ENCODE peak calls at places on chromosomes 2 and 18, in eight cellular contexts. R is stomach, U is adrenal gland, K is ascending aorta, F is left ventricle myocardium inferior, Z is lower lobe of right lung, E is IMR-90, X is psoas muscle. P is an unnamed sample. For H3K4me1, the result is how much of the 10 kb centered on the place peaks cover.

GRCh38 chr2:98454500-98455235 is 10.0 kb downstream of the INPP4A start:
- DNase-seq in R (no peak), U (no peak), K (no peak), F (no peak), Z (no peak), E (peak), X (no peak), P (no peak)

GRCh38 chr2:140286377-140286776 is 1506.2 kb upstream of the NXPH2 start:
- DNase-seq in R (no peak), U (no peak), K (no peak), F (no peak), Z (no peak), E (no peak), X (no peak), P (no peak)

GRCh38 chr2:37934591-37935513 is 9.8 kb downstream of the RMDN2 start:
- DNase-seq in R (no peak), U (no peak), K (no peak), F (no peak), Z (no peak), E (no peak), X (no peak), P (no peak)

GRCh38 chr2:203035879-203036470 is 21.3 kb downstream of the NBEAL1 start:
- DNase-seq in R (no peak), U (no peak), K (no peak), F (no peak), Z (no peak), E (no peak), X (no peak), P (no peak)

GRCh38 chr2:23445450-23445868 is 60.5 kb downstream of the KLHL29 start:
- DNase-seq in R (no peak), U (no peak), K (no peak), F (no peak), Z (no peak), E (peak), X (no peak), P (no peak)

GRCh38 chr2:172283476-172283875 is 143.9 kb upstream of the ITGA6 start:
- DNase-seq in R (no peak), U (no peak), K (no peak), F (no peak), Z (no peak), E (peak), X (no peak), P (no peak)

GRCh38 chr2:61966087-61966727 is 60.7 kb downstream of the COMMD1 start:
- DNase-seq in R (no peak), U (no peak), K (no peak), F (no peak), Z (no peak), E (no peak), X (no peak), P (no peak)

GRCh38 chr2:240501531-240501991 is 56.2 kb downstream of the ANKMY1 start:
- DNase-seq in R (peak), U (peak), K (no peak), F (peak), Z (peak), E (no peak), X (no peak), P (no peak)

GRCh38 chr18:56374005-56374655 is 264.3 kb downstream of the TXNL1 start:
- DNase-seq in R (no peak), U (no peak), K (no peak), F (no peak), Z (no peak), E (peak), X (no peak), P (no peak)

GRCh38 chr2:237873961-237874551 is 14.6 kb downstream of the RAMP1 start:
- DNase-seq in R (no peak), U (peak), K (no peak), F (no peak), Z (peak), E (no peak), X (no peak), P (no peak)
- H3K4me1 ChIP-seq in R (half or more), U (under half), K (half or more), F (half or more), Z (under half), E (under half), X (under half), P (under half)

DNA sequence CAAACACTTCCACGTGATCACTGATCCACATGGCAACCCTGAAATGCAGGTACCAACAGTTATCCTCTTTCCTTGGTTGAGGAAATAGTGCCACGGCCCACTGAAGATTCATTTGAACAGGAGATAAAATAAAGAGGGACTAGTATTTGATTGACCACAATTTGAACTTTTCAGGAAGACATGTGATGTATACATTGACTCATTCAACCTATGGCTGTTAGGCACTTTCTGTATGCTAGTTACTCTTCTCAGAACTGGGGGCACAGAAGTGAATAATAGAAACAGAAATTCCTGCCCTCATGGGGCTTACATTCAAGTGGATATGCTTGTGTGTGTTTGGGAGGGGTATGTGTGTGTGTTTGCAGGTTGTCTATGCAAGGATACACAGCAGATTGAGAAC is 199.6 kb downstream of the PRKCE start:
- DNase-seq in R (no peak), U (no peak), K (no peak), F (no peak), Z (no peak), E (no peak), X (no peak), P (no peak)
- H3K4me1 ChIP-seq in R (under half), U (under half), K (under half), F (under half), Z (under half), E (under half), X (under half), P (under half)

DNA sequence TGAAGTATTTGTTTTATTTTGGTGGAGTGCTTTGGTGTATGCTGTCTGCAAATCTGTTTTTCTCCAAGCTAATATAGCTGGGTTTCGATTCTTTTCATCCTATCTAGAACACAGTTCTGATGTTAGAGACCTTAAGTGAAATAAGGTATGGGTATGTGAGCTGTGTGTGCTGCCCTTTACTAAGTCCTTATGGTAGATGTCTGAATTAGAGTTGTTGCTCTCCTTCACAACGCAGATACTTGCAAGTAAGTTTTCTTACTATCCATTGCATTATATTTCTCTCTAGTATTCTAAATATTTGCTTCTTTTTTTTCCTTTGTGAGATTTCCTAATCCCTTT is 38.6 kb downstream of the AGFG1 start:
- DNase-seq in R (no peak), U (no peak), K (no peak), F (no peak), Z (no peak), E (no peak), X (no peak), P (no peak)
- H3K4me1 ChIP-seq in R (half or more), U (half or more), K (under half), F (half or more), Z (half or more), E (under half), X (half or more), P (under half)

DNA sequence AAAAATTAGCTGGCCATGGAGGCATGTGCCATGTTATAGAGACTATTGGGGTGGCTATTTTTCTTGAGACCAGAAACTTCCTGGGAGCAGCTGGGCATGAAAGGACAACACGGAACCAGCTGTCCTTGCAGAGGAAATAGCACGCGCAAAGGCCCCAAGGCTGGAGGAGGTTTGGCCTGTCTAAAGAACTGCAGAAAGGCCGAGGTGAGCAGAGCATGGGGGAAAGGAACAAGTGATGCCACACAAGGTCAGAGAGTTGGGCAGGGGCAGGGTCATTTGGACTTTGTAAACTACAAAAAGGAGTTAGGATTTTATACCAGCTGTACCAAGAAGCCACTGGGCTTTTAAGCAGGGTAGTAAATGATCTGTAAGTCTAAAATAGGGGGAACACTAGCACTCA is 46.6 kb upstream of the CNOT11 start:
- DNase-seq in R (no peak), U (no peak), K (no peak), F (no peak), Z (no peak), E (no peak), X (no peak), P (no peak)
- H3K4me1 ChIP-seq in R (under half), U (under half), K (under half), F (under half), Z (under half), E (under half), X (under half), P (under half)

GRCh38 chr2:233423436-233423860 is 69.2 kb downstream of the DGKD start:
- DNase-seq in R (peak), U (no peak), K (no peak), F (no peak), Z (no peak), E (no peak), X (no peak), P (no peak)
- H3K4me1 ChIP-seq in R (half or more), U (under half), K (under half), F (half or more), Z (under half), E (under half), X (half or more), P (under half)

DNA sequence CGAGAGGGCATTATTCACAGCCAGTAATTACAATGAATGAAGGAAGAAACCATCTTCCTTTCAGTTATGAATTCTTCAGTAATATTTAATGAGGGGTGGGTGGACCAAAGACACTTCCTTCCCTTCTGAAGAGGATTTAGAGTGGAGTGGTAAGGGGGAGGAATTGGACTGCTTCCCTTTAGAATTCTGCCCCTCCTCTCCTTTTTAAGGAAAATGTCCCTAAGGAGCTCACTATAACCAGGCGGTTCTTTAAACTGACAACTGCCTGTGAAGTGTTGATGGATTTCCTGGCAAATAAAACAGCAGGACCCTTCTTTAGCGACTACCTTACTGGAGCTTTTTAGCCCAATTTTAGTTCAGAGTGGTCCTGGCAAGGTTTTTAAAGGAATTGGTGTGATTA is 86.4 kb downstream of the LIMS1 start:
- DNase-seq in R (no peak), U (no peak), K (no peak), F (no peak), Z (no peak), E (no peak), X (no peak), P (no peak)
- H3K4me1 ChIP-seq in R (half or more), U (half or more), K (under half), F (half or more), Z (half or more), E (under half), X (under half), P (under half)

GRCh38 chr2:54631755-54632154 is 91.7 kb upstream of the EML6 start:
- DNase-seq in R (no peak), U (no peak), K (no peak), F (no peak), Z (no peak), E (no peak), X (no peak), P (no peak)

GRCh38 chr2:54635554-54636152 is 87.8 kb upstream of the EML6 start:
- DNase-seq in R (no peak), U (no peak), K (no peak), F (no peak), Z (no peak), E (peak), X (no peak), P (no peak)

GRCh38 chr2:54634564-54635511 is 88.6 kb upstream of the EML6 start:
- DNase-seq in R (no peak), U (peak), K (no peak), F (peak), Z (no peak), E (peak), X (peak), P (no peak)

GRCh38 chr2:54632733-54633692 is 90.4 kb upstream of the EML6 start:
- DNase-seq in R (no peak), U (peak), K (no peak), F (no peak), Z (no peak), E (peak), X (peak), P (no peak)

DNA sequence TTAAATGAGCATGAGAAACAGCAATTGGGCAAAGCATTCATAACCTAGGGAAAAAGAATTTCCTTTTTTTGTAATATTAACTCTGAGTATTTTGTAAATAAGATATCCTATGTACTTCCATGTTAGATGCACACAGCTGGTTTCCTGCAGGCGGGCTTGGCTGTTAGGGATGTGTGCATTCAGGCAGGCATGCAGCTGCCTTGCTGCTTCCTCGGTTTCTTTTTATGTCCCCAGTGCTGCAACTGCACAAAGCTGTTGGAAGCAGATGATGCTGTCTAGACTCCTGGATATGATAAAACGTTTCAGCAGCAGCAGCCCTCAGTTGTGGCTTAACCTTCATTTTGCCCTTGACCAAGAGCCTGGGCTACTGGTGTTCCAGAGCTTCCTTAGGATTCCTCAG is 89.5 kb upstream of the EML6 start:
- DNase-seq in R (no peak), U (no peak), K (no peak), F (no peak), Z (no peak), E (no peak), X (no peak), P (no peak)
- H3K4me1 ChIP-seq in R (half or more), U (half or more), K (under half), F (half or more), Z (half or more), E (under half), X (under half), P (under half)

GRCh38 chr2:174667461-174667860 is 69.9 kb upstream of the WIPF1 start:
- DNase-seq in R (no peak), U (no peak), K (no peak), F (no peak), Z (no peak), E (no peak), X (no peak), P (no peak)
- H3K4me1 ChIP-seq in R (under half), U (under half), K (under half), F (half or more), Z (under half), E (under half), X (under half), P (under half)

GRCh38 chr2:170143045-170143717 is 34.8 kb upstream of the MYO3B start:
- DNase-seq in R (no peak), U (no peak), K (no peak), F (no peak), Z (no peak), E (no peak), X (no peak), P (no peak)
- H3K4me1 ChIP-seq in R (under half), U (under half), K (under half), F (under half), Z (under half), E (under half), X (under half), P (under half)

GRCh38 chr2:109614715-109615636 is 812 bp downstream of the SOWAHC start:
- DNase-seq in R (no peak), U (no peak), K (no peak), F (peak), Z (peak), E (no peak), X (peak), P (peak)

GRCh38 chr2:109616184-109616583 is 2.0 kb downstream of the SOWAHC start:
- DNase-seq in R (no peak), U (no peak), K (no peak), F (no peak), Z (no peak), E (no peak), X (no peak), P (no peak)

GRCh38 chr2:109623297-109623696 is 9.1 kb downstream of the SOWAHC start:
- DNase-seq in R (no peak), U (no peak), K (no peak), F (no peak), Z (no peak), E (no peak), X (no peak), P (no peak)

GRCh38 chr2:109615637-109616144 is 1.5 kb downstream of the SOWAHC start:
- DNase-seq in R (no peak), U (no peak), K (no peak), F (no peak), Z (no peak), E (no peak), X (no peak), P (no peak)

GRCh38 chr2:109619131-109619615 is 5.0 kb downstream of the SOWAHC start:
- DNase-seq in R (no peak), U (no peak), K (no peak), F (no peak), Z (no peak), E (no peak), X (no peak), P (no peak)
- H3K4me1 ChIP-seq in R (under half), U (under half), K (under half), F (under half), Z (under half), E (under half), X (under half), P (under half)

P was measured in pancreas.